ENCODE peak calls at places on chromosome 19, in four cellular contexts. H, G, T and U are unnamed samples.

GRCh38 chr19:48393559-48394330 is at the start of gene GRIN2D:
- DNase-seq in T (peak; percentile 39), G (no peak), H (peak; percentile 28), U (peak; percentile 42)

GRCh38 chr19:40831502-40832430 is 18.5 kb downstream of the CYP2A6 start:
- DNase-seq in H (peak; percentile 100), T (no peak), G (no peak), U (peak; percentile 91)

GRCh38 chr19:55442372-55443044 is 592 bp downstream of the SHISA7 start:
- DNase-seq in G (no peak), T (peak; percentile 34), H (no peak), U (no peak)

GRCh38 chr19:38661996-38662395 is 14.5 kb downstream of the ACTN4 start:
- DNase-seq in H (no peak), T (no peak), G (no peak), U (no peak)

GRCh38 chr19:58346961-58347929 is 6.0 kb downstream of the A1BG start:
- DNase-seq in H (peak; percentile 78), T (peak; percentile 77), G (peak; percentile 80), U (peak; percentile 57)

GRCh38 chr19:42563352-42564210 is 31.1 kb downstream of the CEACAM8 start:
- DNase-seq in T (peak; percentile 11), H (peak; percentile 44), G (peak; percentile 25), U (peak; percentile 58)

GRCh38 chr19:58554494-58555368 is at the start of gene CHMP2A:
- DNase-seq in T (peak; percentile 99), H (peak; percentile 98), G (peak; percentile 98), U (peak; percentile 97)

GRCh38 chr19:42397315-42398166 is 7.4 kb upstream of the CNFN start:
- DNase-seq in T (peak; percentile 14), H (no peak), G (no peak), U (no peak)

GRCh38 chr19:44496711-44497110 is 3.6 kb downstream of the ZNF180 start:
- DNase-seq in H (no peak), G (no peak), T (no peak), U (no peak)

GRCh38 chr19:48551437-48552302 is at the start of gene SULT2B1:
- DNase-seq in T (no peak), H (no peak), G (no peak), U (no peak)

GRCh38 chr19:51511353-51511752 is 9.8 kb upstream of the SIGLEC12 start:
- DNase-seq in G (no peak), T (peak; percentile 28), H (peak; percentile 1), U (no peak)

GRCh38 chr19:33430674-33431277 is 57.3 kb downstream of the CEBPG start:
- DNase-seq in T (peak; percentile 68), G (peak; percentile 71), H (peak; percentile 61), U (peak; percentile 75)

GRCh38 chr19:46180701-46181385 is 32.8 kb downstream of the IGFL2 start:
- DNase-seq in T (no peak), G (no peak), H (no peak), U (no peak)

GRCh38 chr19:48565090-48565489 is 13.1 kb downstream of the SULT2B1 start:
- DNase-seq in H (peak; percentile 94), G (no peak), T (no peak), U (peak; percentile 26)

GRCh38 chr19:34171539-34171876 is 796 bp upstream of the LSM14A start:
- DNase-seq in T (peak; percentile 83), G (no peak), H (peak; percentile 86), U (peak; percentile 37)

GRCh38 chr19:45293682-45294081 is 29.0 kb downstream of the CKM start:
- DNase-seq in G (no peak), T (peak; percentile 25), H (no peak), U (no peak)

GRCh38 chr19:39413269-39413902 is 917 bp downstream of the PLEKHG2 start:
- DNase-seq in T (peak; percentile 41), H (peak; percentile 70), G (peak; percentile 31), U (peak; percentile 72)

GRCh38 chr19:32828643-32829344 is 40.8 kb downstream of the SLC7A9 start:
- DNase-seq in T (no peak), H (no peak), G (no peak), U (no peak)

GRCh38 chr19:33374406-33374703 is 846 bp downstream of the CEBPG start:
- DNase-seq in T (peak; percentile 23), G (peak; percentile 13), H (peak; percentile 46), U (no peak)

GRCh38 chr19:38277549-38277948 is 13.2 kb downstream of the SPINT2 start:
- DNase-seq in T (no peak), H (peak; percentile 68), G (no peak), U (peak; percentile 60)

GRCh38 chr19:10835089-10835753 is 791 bp downstream of the TMED1 start:
- DNase-seq in H (no peak), G (no peak), T (no peak), U (no peak)

GRCh38 chr19:48726573-48726972 is 7.0 kb upstream of the MAMSTR start:
- DNase-seq in H (no peak), T (no peak), G (peak; percentile 57), U (peak; percentile 42)

GRCh38 chr19:20269461-20269860 is 102.4 kb downstream of the ZNF486 start:
- DNase-seq in G (no peak), H (no peak), T (no peak), U (no peak)

GRCh38 chr19:10758978-10759377 is 41.1 kb downstream of the DNM2 start:
- DNase-seq in G (no peak), T (no peak), H (no peak), U (no peak)

GRCh38 chr19:51586799-51587198 is 15.7 kb downstream of the ZNF175 start:
- DNase-seq in T (no peak), H (no peak), G (no peak), U (no peak)

GRCh38 chr19:16372065-16372915 is 47.7 kb downstream of the KLF2 start:
- DNase-seq in G (no peak), H (no peak), T (peak; percentile 61), U (no peak)

GRCh38 chr19:45798995-45799517 is 6.4 kb upstream of the DMWD start:
- DNase-seq in G (peak; percentile 56), T (peak; percentile 61), H (peak; percentile 77), U (peak; percentile 86)

GRCh38 chr19:37452500-37453245 is 14.6 kb downstream of the ZNF569 start:
- DNase-seq in H (no peak), G (no peak), T (no peak), U (no peak)